ENCODE peak calls at places on chromosomes 16 and 17, in ten cellular contexts. M is lower lobe of right lung; V is A549; J is pancreas; L is upper lobe of right lung; Y is effector memory CD8-positive, alpha-beta T cell; S is Right ventricle myocardium inferior; D is Right ventricle myocardium superior; Q is Panc1; F is heart left ventricle. B is an unnamed sample.

GRCh38 chr17:9985622-9986021 is 80.6 kb upstream of the RCVRN start:
- ATAC-seq in D (no peak), S (no peak), F (no peak), M (peak; percentile 28), L (peak; percentile 15), J (no peak), Y (no peak), Q (no peak), V (no peak), B (no peak)

GRCh38 chr16:54507091-54507490 is 220.5 kb upstream of the IRX3 start:
- ATAC-seq in M (no peak), Q (no peak), S (no peak), Y (no peak), F (no peak), L (no peak), D (no peak), J (no peak), V (no peak), B (no peak)

GRCh38 chr16:72787130-72787518 is 260.8 kb downstream of the ZFHX3 start:
- ATAC-seq in S (no peak), V (no peak), Q (no peak), D (no peak), L (no peak), Y (peak; percentile 19), F (no peak), J (no peak), M (no peak), B (no peak)

GRCh38 chr16:25966172-25967097 is 274.7 kb downstream of the HS3ST4 start:
- ATAC-seq in S (no peak), D (no peak), M (no peak), Q (no peak), V (no peak), J (no peak), F (no peak), L (no peak), Y (no peak), B (no peak)

GRCh38 chr17:39513915-39514314 is 52.6 kb downstream of the CDK12 start:
- ATAC-seq in J (no peak), F (no peak), L (no peak), Y (no peak), V (no peak), S (no peak), Q (no peak), M (no peak), D (no peak), B (no peak)

GRCh38 chr17:73650617-73651200 is 6.5 kb upstream of the SDK2 start:
- ATAC-seq in S (no peak), D (no peak), L (no peak), V (no peak), Q (no peak), F (no peak), M (no peak), J (no peak), Y (no peak), B (no peak)

GRCh38 chr16:89938636-89938885 is 10.0 kb upstream of the DEF8 start:
- ATAC-seq in V (peak; percentile 26), F (no peak), Y (no peak), D (no peak), Q (no peak), S (no peak), M (no peak), J (no peak), L (no peak), B (peak; percentile 11)

GRCh38 chr17:77315551-77316190 is 174.9 kb downstream of the SEC14L1 start:
- ATAC-seq in Y (no peak), F (no peak), V (peak; percentile 7), L (peak; percentile 16), D (no peak), S (no peak), M (no peak), Q (peak; percentile 8), J (no peak), B (peak; percentile 54)

GRCh38 chr16:807345-808251 is 7.1 kb upstream of the GNG13 start:
- ATAC-seq in D (peak; percentile 99), V (peak; percentile 81), Y (peak; percentile 94), L (peak; percentile 97), F (peak; percentile 95), S (peak; percentile 98), M (peak; percentile 97), Q (peak; percentile 94), J (peak; percentile 99), B (peak; percentile 97)

GRCh38 chr17:1762906-1763829 is 1.3 kb downstream of the SERPINF1 start:
- ATAC-seq in Y (no peak), S (peak; percentile 58), F (peak; percentile 19), Q (no peak), V (peak; percentile 47), D (peak; percentile 70), M (peak; percentile 38), L (peak; percentile 22), J (peak; percentile 41), B (peak; percentile 90)

GRCh38 chr17:78265121-78265520 is 33.7 kb downstream of the TMEM235 start:
- ATAC-seq in V (no peak), D (no peak), M (no peak), Y (no peak), F (no peak), Q (no peak), S (no peak), J (no peak), L (no peak), B (no peak)

GRCh38 chr17:80113033-80113484 is 11.7 kb downstream of the GAA start:
- ATAC-seq in Q (no peak), J (no peak), S (no peak), D (no peak), M (no peak), Y (no peak), V (no peak), F (no peak), L (no peak), B (no peak)

GRCh38 chr17:412211-413015 is 59.8 kb upstream of the RPH3AL start:
- ATAC-seq in V (no peak), L (peak; percentile 41), D (no peak), J (no peak), M (no peak), Q (no peak), Y (no peak), F (no peak), S (no peak), B (peak; percentile 43)

GRCh38 chr17:2233441-2233947 is 70.1 kb downstream of the SMG6 start:
- ATAC-seq in V (no peak), S (peak; percentile 17), L (peak; percentile 26), F (no peak), D (no peak), Y (no peak), M (peak; percentile 6), J (no peak), Q (no peak), B (peak; percentile 66)

GRCh38 chr16:52434224-52434623 is 112.7 kb downstream of the TOX3 start:
- ATAC-seq in L (no peak), J (no peak), D (no peak), Y (no peak), M (no peak), Q (no peak), F (no peak), S (no peak), V (no peak), B (no peak)

GRCh38 chr16:21175397-21175796 is 16.9 kb downstream of the LDAF1 start:
- ATAC-seq in Y (no peak), V (no peak), F (no peak), M (no peak), S (no peak), D (no peak), Q (no peak), L (no peak), J (no peak), B (no peak)

GRCh38 chr17:19321481-19322128 is 40.9 kb downstream of the B9D1 start:
- ATAC-seq in J (no peak), Y (no peak), D (peak; percentile 24), F (peak; percentile 4), V (no peak), S (peak; percentile 9), L (no peak), M (no peak), Q (no peak), B (no peak)

GRCh38 chr17:60141111-60142018 is 8.4 kb upstream of the CA4 start:
- ATAC-seq in M (peak; percentile 31), D (no peak), S (no peak), Y (no peak), F (no peak), J (peak; percentile 75), V (no peak), Q (no peak), L (peak; percentile 42), B (no peak)

GRCh38 chr16:19601083-19601976 is 45.8 kb downstream of the VPS35L start:
- ATAC-seq in F (no peak), J (peak; percentile 35), D (peak; percentile 43), S (no peak), Y (no peak), L (no peak), Q (peak; percentile 56), V (peak; percentile 56), M (no peak), B (peak; percentile 40)

GRCh38 chr17:38728290-38728831 is 1.8 kb upstream of the CISD3 start:
- ATAC-seq in L (peak; percentile 2), S (no peak), J (no peak), M (no peak), Q (no peak), V (no peak), D (no peak), F (no peak), Y (peak; percentile 62), B (no peak)

GRCh38 chr16:4538067-4538385 is 547 bp downstream of the CDIP1 start:
- ATAC-seq in Q (peak; percentile 71), Y (peak; percentile 59), F (no peak), V (peak; percentile 8), M (peak; percentile 65), J (peak; percentile 25), S (peak; percentile 44), L (peak; percentile 55), D (peak; percentile 54), B (peak; percentile 79)